ENCODE peak calls at places on chromosome 9, in eight cellular contexts. I, G, J, O, H, X, E and V are unnamed samples.

GRCh38 chr9:135296783-135297715 is 182.5 kb upstream of the PPP1R26 start:
- DNase-seq in I (no peak), G (no peak), J (no peak), O (no peak), H (no peak), X (no peak), E (no peak), V (no peak)

GRCh38 chr9:130610862-130611689 is 31.7 kb downstream of the FUBP3 start:
- DNase-seq in I (no peak), G (no peak), J (no peak), O (no peak), H (no peak), X (no peak), E (no peak), V (no peak)

GRCh38 chr9:135939351-135940265 is 21.6 kb downstream of the UBAC1 start:
- DNase-seq in I (no peak), G (no peak), J (no peak), O (peak), H (no peak), X (no peak), E (no peak), V (no peak)

GRCh38 chr9:69346596-69347390 is 21.8 kb downstream of the ENTREP1 start:
- DNase-seq in I (no peak), G (no peak), J (no peak), O (no peak), H (no peak), X (no peak), E (no peak), V (no peak)

GRCh38 chr9:113963017-113963620 is 87.0 kb downstream of the ZNF618 start:
- DNase-seq in I (no peak), G (peak), J (no peak), O (no peak), H (peak), X (peak), E (peak), V (peak)

GRCh38 chr9:116687762-116688160 is 656 bp downstream of the TRIM32 start:
- DNase-seq in I (no peak), G (peak), J (no peak), O (no peak), H (no peak), X (peak), E (no peak), V (no peak)

GRCh38 chr9:16704489-16705111 is 165.9 kb downstream of the BNC2 start:
- DNase-seq in I (peak), G (no peak), J (no peak), O (no peak), H (no peak), X (no peak), E (no peak), V (no peak)

GRCh38 chr9:123929177-123929869 is 603 bp downstream of the DENND1A start:
- DNase-seq in I (no peak), G (peak), J (no peak), O (peak), H (no peak), X (no peak), E (peak), V (no peak)

GRCh38 chr9:101326501-101326900 is 58.3 kb downstream of the BAAT start:
- DNase-seq in I (no peak), G (no peak), J (peak), O (no peak), H (no peak), X (no peak), E (no peak), V (no peak)

GRCh38 chr9:107358867-107359440 is 75.9 kb downstream of the RAD23B start:
- DNase-seq in I (no peak), G (no peak), J (peak), O (no peak), H (no peak), X (no peak), E (no peak), V (no peak)

GRCh38 chr9:106906129-106906528 is 43.2 kb downstream of the ZNF462 start:
- DNase-seq in I (no peak), G (no peak), J (no peak), O (no peak), H (no peak), X (no peak), E (no peak), V (no peak)

GRCh38 chr9:304519-305185 is 90.0 kb downstream of the DOCK8 start:
- DNase-seq in I (no peak), G (no peak), J (no peak), O (no peak), H (no peak), X (no peak), E (peak), V (no peak)

GRCh38 chr9:90420714-90421513 is 221.7 kb downstream of the DIRAS2 start:
- DNase-seq in I (no peak), G (no peak), J (peak), O (no peak), H (no peak), X (no peak), E (no peak), V (no peak)

GRCh38 chr9:98774746-98775145 is 21.6 kb downstream of the ANKS6 start:
- DNase-seq in I (no peak), G (peak), J (no peak), O (no peak), H (peak), X (peak), E (peak), V (no peak)

GRCh38 chr9:90965141-90965910 is 163.7 kb downstream of the SYK start:
- DNase-seq in I (no peak), G (no peak), J (no peak), O (no peak), H (no peak), X (no peak), E (no peak), V (no peak)

GRCh38 chr9:97710356-97711222 is 13.4 kb upstream of the XPA start:
- DNase-seq in I (peak), G (peak), J (peak), O (peak), H (peak), X (peak), E (peak), V (peak)

GRCh38 chr9:71783120-71783523 is 14.8 kb upstream of the CEMIP2 start:
- DNase-seq in I (no peak), G (peak), J (no peak), O (peak), H (no peak), X (no peak), E (no peak), V (peak)

GRCh38 chr9:126781186-126781585 is 23.7 kb upstream of the ZBTB43 start:
- DNase-seq in I (no peak), G (no peak), J (no peak), O (no peak), H (no peak), X (no peak), E (no peak), V (no peak)

GRCh38 chr9:118362123-118362522 is 657.9 kb downstream of the TLR4 start:
- DNase-seq in I (peak), G (no peak), J (no peak), O (no peak), H (peak), X (no peak), E (peak), V (no peak)

GRCh38 chr9:114484854-114485443 is 20.3 kb downstream of the WHRN start:
- DNase-seq in I (peak), G (peak), J (no peak), O (no peak), H (peak), X (peak), E (peak), V (no peak)